ENCODE peak calls at places on chromosomes 3 and 15, in six cellular contexts. X is GM20000, O is tibial artery, I is GM13977, T is NCI-H1092 treated with DMSO at 0.1 percent for 48 hours, P is AG20443. R is an unnamed sample.

GRCh38 chr3:55558316-55558715 is 71.2 kb upstream of the WNT5A start:
- DNase-seq in T (no peak), X (no peak), I (no peak), O (no peak), P (peak; percentile 70), R (no peak)

GRCh38 chr3:187102073-187102634 is 37.1 kb downstream of the RPL39L start:
- DNase-seq in X (no peak), O (no peak), P (no peak), I (no peak), T (no peak), R (no peak)

GRCh38 chr3:100151024-100151707 is 36.9 kb upstream of the FILIP1L start:
- DNase-seq in O (peak; percentile 30), I (no peak), X (no peak), T (no peak), P (no peak), R (no peak)

GRCh38 chr15:79206940-79207339 is 75.6 kb upstream of the ANKRD34C start:
- DNase-seq in P (no peak), X (no peak), O (no peak), T (no peak), I (no peak), R (no peak)

GRCh38 chr3:195587406-195587805 is 3.7 kb upstream of the APOD start:
- DNase-seq in X (no peak), P (no peak), O (no peak), T (no peak), I (no peak), R (no peak)

GRCh38 chr15:54150255-54150654 is 172.0 kb downstream of the UNC13C start:
- DNase-seq in O (no peak), X (no peak), T (no peak), P (no peak), I (no peak), R (no peak)

GRCh38 chr3:139780603-139781002 is 102.8 kb upstream of the NMNAT3 start:
- DNase-seq in P (no peak), I (no peak), X (no peak), T (no peak), O (no peak), R (no peak)

GRCh38 chr3:189121088-189121487 is 50.7 kb upstream of the TPRG1 start:
- DNase-seq in X (no peak), O (no peak), I (no peak), P (no peak), T (no peak), R (no peak)

GRCh38 chr15:86398986-86399677 is 319.5 kb downstream of the AGBL1 start:
- DNase-seq in P (no peak), X (no peak), T (no peak), I (no peak), O (peak; percentile 66), R (no peak)

GRCh38 chr15:52139599-52140462 is 27.3 kb upstream of the BCL2L10 start:
- DNase-seq in I (peak; percentile 82), X (peak; percentile 79), O (peak; percentile 82), P (peak; percentile 83), T (no peak), R (peak; percentile 59)

GRCh38 chr15:71127083-71127482 is 11.8 kb downstream of the THSD4 start:
- DNase-seq in T (no peak), I (no peak), X (no peak), P (no peak), O (no peak), R (no peak)

GRCh38 chr3:66484106-66484857 is 16.5 kb downstream of the LRIG1 start:
- DNase-seq in O (no peak), T (no peak), I (no peak), X (no peak), P (no peak), R (no peak)

GRCh38 chr3:139745831-139746230 is 68.1 kb upstream of the NMNAT3 start:
- DNase-seq in T (no peak), O (no peak), I (no peak), X (no peak), P (peak; percentile 48), R (peak; percentile 31)

GRCh38 chr3:143963946-143964345 is 7.7 kb upstream of the DIPK2A start:
- DNase-seq in I (no peak), X (no peak), P (no peak), O (no peak), T (no peak), R (peak; percentile 29)

GRCh38 chr3:45119824-45120614 is 26.2 kb downstream of the CDCP1 start:
- DNase-seq in T (no peak), X (no peak), P (no peak), O (no peak), I (no peak), R (no peak)

GRCh38 chr3:177977381-177978158 is 558.7 kb upstream of the KCNMB2 start:
- DNase-seq in X (no peak), I (no peak), P (peak; percentile 76), O (no peak), T (no peak), R (peak; percentile 49)

GRCh38 chr3:158950131-158950901 is 148.5 kb downstream of the MFSD1 start:
- DNase-seq in O (no peak), T (no peak), P (no peak), X (no peak), I (no peak), R (no peak)

GRCh38 chr3:10983219-10983916 is 9.2 kb upstream of the SLC6A1 start:
- DNase-seq in P (peak; percentile 79), X (peak; percentile 68), O (no peak), T (peak; percentile 21), I (peak; percentile 74), R (no peak)

GRCh38 chr15:33108518-33108917 is 86.0 kb downstream of the FMN1 start:
- DNase-seq in P (no peak), O (no peak), X (no peak), I (no peak), T (no peak), R (no peak)

GRCh38 chr3:39065197-39065596 is 13.4 kb downstream of the WDR48 start:
- DNase-seq in I (peak; percentile 56), T (no peak), O (no peak), X (peak; percentile 61), P (peak; percentile 71), R (peak; percentile 30)

GRCh38 chr3:15860014-15860934 is 62.5 kb upstream of the ANKRD28 start:
- DNase-seq in I (peak; percentile 32), O (no peak), T (peak; percentile 15), P (peak; percentile 66), X (peak; percentile 51), R (peak; percentile 19)

GRCh38 chr15:92580021-92580420 is 75.6 kb downstream of the FAM174B start:
- DNase-seq in T (no peak), X (no peak), O (no peak), I (no peak), P (no peak), R (no peak)

GRCh38 chr15:91150492-91151160 is 50.6 kb downstream of the SV2B start:
- DNase-seq in X (no peak), I (no peak), T (no peak), O (no peak), P (no peak), R (no peak)

GRCh38 chr3:149203758-149204157 is 17.9 kb downstream of the CP start:
- DNase-seq in I (peak; percentile 12), O (no peak), T (no peak), P (no peak), X (peak; percentile 31), R (no peak)

GRCh38 chr3:70550723-70551319 is 238.4 kb upstream of the MDFIC2 start:
- DNase-seq in P (peak; percentile 32), T (peak; percentile 21), X (no peak), O (peak; percentile 66), I (no peak), R (peak; percentile 35)